ENCODE peak calls at places on chromosome 5, in ten cellular contexts. W, X, Q, S, F, E, G, V, J and Z are unnamed samples.

GRCh38 chr5:124253421-124253820 is 493.0 kb downstream of the ZNF608 start:
- DNase-seq in W (no peak), X (no peak), Q (no peak), S (no peak), F (no peak), E (no peak), G (no peak), V (no peak), J (peak), Z (no peak)

GRCh38 chr5:55108651-55109050 is 6.2 kb downstream of the GZMA start:
- DNase-seq in W (no peak), X (no peak), Q (no peak), S (no peak), F (no peak), E (no peak), G (no peak), V (no peak), J (no peak), Z (no peak)

GRCh38 chr5:59065551-59065950 is 482.7 kb downstream of the RAB3C start:
- DNase-seq in W (no peak), X (no peak), Q (no peak), S (no peak), F (no peak), E (no peak), G (peak), V (no peak), J (peak), Z (no peak)

GRCh38 chr5:59773286-59773685 is 120.2 kb downstream of the PDE4D start:
- DNase-seq in W (no peak), X (no peak), Q (no peak), S (no peak), F (no peak), E (no peak), G (no peak), V (no peak), J (no peak), Z (no peak)

GRCh38 chr5:140631831-140632365 is 1.1 kb downstream of the CD14 start:
- DNase-seq in W (no peak), X (no peak), Q (no peak), S (no peak), F (no peak), E (no peak), G (no peak), V (no peak), J (no peak), Z (no peak)

GRCh38 chr5:1659100-1660036 is 135.6 kb upstream of the LPCAT1 start:
- DNase-seq in W (no peak), X (peak), Q (no peak), S (no peak), F (no peak), E (no peak), G (no peak), V (no peak), J (no peak), Z (no peak)

GRCh38 chr5:142425286-142426065 is 100.7 kb upstream of the SPRY4 start:
- DNase-seq in W (no peak), X (no peak), Q (no peak), S (no peak), F (no peak), E (peak), G (no peak), V (no peak), J (peak), Z (no peak)

GRCh38 chr5:112691758-112692157 is 45.9 kb upstream of the APC start:
- DNase-seq in W (no peak), X (no peak), Q (no peak), S (no peak), F (peak), E (no peak), G (peak), V (no peak), J (peak), Z (no peak)

GRCh38 chr5:78221964-78222451 is 72.5 kb downstream of the AP3B1 start:
- DNase-seq in W (no peak), X (no peak), Q (no peak), S (peak), F (no peak), E (no peak), G (peak), V (no peak), J (peak), Z (no peak)

GRCh38 chr5:59496524-59497134 is 396.9 kb downstream of the PDE4D start:
- DNase-seq in W (no peak), X (no peak), Q (no peak), S (no peak), F (peak), E (no peak), G (peak), V (no peak), J (peak), Z (no peak)

GRCh38 chr5:135497971-135498661 is 37.6 kb downstream of the NEUROG1 start:
- DNase-seq in W (no peak), X (peak), Q (no peak), S (no peak), F (no peak), E (no peak), G (no peak), V (no peak), J (no peak), Z (no peak)

GRCh38 chr5:178356459-178356872 is 123.9 kb upstream of the PHYKPL start:
- DNase-seq in W (no peak), X (no peak), Q (no peak), S (no peak), F (peak), E (no peak), G (no peak), V (peak), J (no peak), Z (no peak)

GRCh38 chr5:154214236-154215106 is 23.9 kb downstream of the GALNT10 start:
- DNase-seq in W (no peak), X (no peak), Q (no peak), S (no peak), F (no peak), E (no peak), G (peak), V (no peak), J (peak), Z (no peak)

GRCh38 chr5:122705876-122706275 is 69.0 kb upstream of the SNX2 start:
- DNase-seq in W (no peak), X (no peak), Q (no peak), S (no peak), F (no peak), E (no peak), G (peak), V (no peak), J (no peak), Z (no peak)

GRCh38 chr5:1212881-1213280 is 11.5 kb downstream of the SLC6A19 start:
- DNase-seq in W (no peak), X (no peak), Q (no peak), S (no peak), F (no peak), E (no peak), G (no peak), V (no peak), J (no peak), Z (no peak)

GRCh38 chr5:78985407-78986223 is 505 bp upstream of the ARSB start:
- DNase-seq in W (no peak), X (peak), Q (no peak), S (peak), F (no peak), E (peak), G (peak), V (no peak), J (peak), Z (no peak)

GRCh38 chr5:95791751-95792150 is 30.8 kb downstream of the GLRX start:
- DNase-seq in W (no peak), X (no peak), Q (no peak), S (no peak), F (no peak), E (no peak), G (no peak), V (no peak), J (no peak), Z (no peak)

GRCh38 chr5:147904110-147904509 is 2.2 kb downstream of the C5orf46 start:
- DNase-seq in W (no peak), X (no peak), Q (no peak), S (no peak), F (no peak), E (no peak), G (no peak), V (no peak), J (no peak), Z (no peak)

GRCh38 chr5:169763437-169764301 is 126.6 kb downstream of the DOCK2 start:
- DNase-seq in W (no peak), X (no peak), Q (no peak), S (no peak), F (no peak), E (no peak), G (no peak), V (peak), J (no peak), Z (no peak)

GRCh38 chr5:127925916-127926315 is 157.7 kb upstream of the SLC12A2 start:
- DNase-seq in W (no peak), X (no peak), Q (no peak), S (no peak), F (no peak), E (no peak), G (no peak), V (no peak), J (peak), Z (no peak)

GRCh38 chr5:16726538-16726946 is 109.7 kb upstream of the RETREG1 start:
- DNase-seq in W (no peak), X (no peak), Q (no peak), S (no peak), F (peak), E (no peak), G (peak), V (no peak), J (no peak), Z (no peak)

GRCh38 chr5:8864053-8864452 is 681.8 kb downstream of the SEMA5A start:
- DNase-seq in W (peak), X (no peak), Q (no peak), S (no peak), F (peak), E (no peak), G (peak), V (no peak), J (peak), Z (no peak)

GRCh38 chr5:29218138-29218537 is 1975.3 kb upstream of the CDH6 start:
- DNase-seq in W (no peak), X (no peak), Q (no peak), S (no peak), F (no peak), E (no peak), G (no peak), V (no peak), J (no peak), Z (no peak)

GRCh38 chr5:19319252-19319651 is 668.7 kb downstream of the CDH18 start:
- DNase-seq in W (no peak), X (no peak), Q (no peak), S (no peak), F (no peak), E (no peak), G (no peak), V (no peak), J (no peak), Z (no peak)

GRCh38 chr5:448061-448765 is 5.2 kb downstream of the EXOC3 start:
- DNase-seq in W (no peak), X (no peak), Q (no peak), S (peak), F (no peak), E (no peak), G (no peak), V (peak), J (no peak), Z (no peak)

GRCh38 chr5:116273458-116274242 is 188.8 kb downstream of the COMMD10 start:
- DNase-seq in W (no peak), X (no peak), Q (no peak), S (no peak), F (no peak), E (no peak), G (peak), V (no peak), J (peak), Z (no peak)

GRCh38 chr5:174610968-174611367 is 113.4 kb upstream of the MSX2 start:
- DNase-seq in W (peak), X (no peak), Q (no peak), S (no peak), F (no peak), E (peak), G (peak), V (no peak), J (peak), Z (no peak)

GRCh38 chr5:132226516-132227234 is 978 bp downstream of the P4HA2 start:
- DNase-seq in W (no peak), X (no peak), Q (no peak), S (no peak), F (no peak), E (no peak), G (peak), V (no peak), J (peak), Z (no peak)

GRCh38 chr5:119037496-119038215 is 33.2 kb upstream of the DMXL1 start:
- DNase-seq in W (no peak), X (no peak), Q (no peak), S (no peak), F (no peak), E (no peak), G (peak), V (no peak), J (peak), Z (no peak)

GRCh38 chr5:10457682-10458574 is 16.2 kb downstream of the ROPN1L start:
- DNase-seq in W (no peak), X (no peak), Q (no peak), S (no peak), F (peak), E (no peak), G (peak), V (peak), J (peak), Z (no peak)
- TF ChIP-seq CTCF in W (no peak), X (no peak), Q (no peak), S (no peak), F (no peak), E (peak), G (peak), V (peak), J (peak), Z (no peak)

GRCh38 chr5:94523018-94523417 is 95.4 kb downstream of the KIAA0825 start:
- DNase-seq in W (no peak), X (no peak), Q (no peak), S (no peak), F (no peak), E (no peak), G (no peak), V (no peak), J (no peak), Z (no peak)

GRCh38 chr5:94526708-94527107 is 91.7 kb downstream of the KIAA0825 start:
- DNase-seq in W (no peak), X (no peak), Q (no peak), S (no peak), F (no peak), E (no peak), G (no peak), V (no peak), J (no peak), Z (no peak)

GRCh38 chr5:94522099-94522498 is 96.3 kb downstream of the KIAA0825 start:
- DNase-seq in W (no peak), X (no peak), Q (no peak), S (no peak), F (no peak), E (no peak), G (no peak), V (no peak), J (no peak), Z (no peak)

DNA sequence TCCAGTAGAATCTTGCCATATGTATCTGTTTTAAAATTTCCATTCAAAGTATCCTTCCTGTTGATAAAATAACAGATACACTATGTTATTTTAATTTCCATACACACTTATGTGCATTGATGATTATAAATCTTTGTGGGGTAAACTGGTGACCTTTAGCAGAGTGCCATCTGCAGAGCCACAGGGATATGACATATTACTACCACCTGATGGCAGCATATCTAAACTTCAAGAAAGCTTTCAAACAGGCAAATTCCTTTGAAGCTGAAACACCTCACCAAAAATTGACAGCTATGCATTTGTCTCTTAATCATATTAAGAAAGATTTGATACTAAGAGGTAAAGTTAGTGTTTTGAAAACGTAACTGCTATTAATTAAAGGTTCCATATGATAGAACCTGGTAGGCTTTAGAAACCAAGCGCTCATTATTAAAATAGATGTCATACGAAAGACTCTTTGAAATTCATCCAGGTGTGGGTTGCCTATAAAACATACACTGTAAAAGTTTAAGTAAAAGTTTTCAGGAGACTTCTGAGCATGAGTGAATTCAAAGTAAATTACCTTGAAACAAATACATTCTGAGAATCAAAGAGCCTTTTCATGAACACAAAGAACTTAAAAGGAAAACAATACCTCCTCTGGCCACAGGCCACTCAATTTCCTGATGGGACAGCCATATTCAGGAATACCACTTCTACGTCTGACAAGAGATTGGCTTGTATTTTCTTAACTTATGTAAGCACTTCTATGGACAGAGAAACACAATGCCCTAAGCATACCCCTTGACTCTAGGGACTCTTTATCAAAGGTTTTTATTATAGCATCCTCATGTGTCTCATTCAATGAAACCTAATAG is 93.3 kb downstream of the KIAA0825 start:
- DNase-seq in W (no peak), X (no peak), Q (no peak), S (no peak), F (no peak), E (no peak), G (peak), V (no peak), J (peak), Z (no peak)
- TF ChIP-seq CTCF in W (peak), X (peak), Q (no peak), S (no peak), F (peak), E (peak), G (peak), V (peak), J (peak), Z (peak)

GRCh38 chr5:93583799-93584530 is 943 bp downstream of the NR2F1 start:
- DNase-seq in W (no peak), X (peak), Q (no peak), S (no peak), F (peak), E (no peak), G (peak), V (no peak), J (peak), Z (peak)

GRCh38 chr5:93584531-93585053 is 1.6 kb downstream of the NR2F1 start:
- DNase-seq in W (no peak), X (peak), Q (no peak), S (no peak), F (no peak), E (no peak), G (no peak), V (no peak), J (no peak), Z (peak)

GRCh38 chr5:93583525-93583798 is 440 bp downstream of the NR2F1 start:
- DNase-seq in W (no peak), X (no peak), Q (no peak), S (no peak), F (no peak), E (no peak), G (peak), V (no peak), J (no peak), Z (no peak)

GRCh38 chr5:93581738-93582414 is 857 bp upstream of the NR2F1-AS1 start:
- DNase-seq in W (no peak), X (no peak), Q (no peak), S (no peak), F (no peak), E (peak), G (peak), V (no peak), J (peak), Z (no peak)

DNA sequence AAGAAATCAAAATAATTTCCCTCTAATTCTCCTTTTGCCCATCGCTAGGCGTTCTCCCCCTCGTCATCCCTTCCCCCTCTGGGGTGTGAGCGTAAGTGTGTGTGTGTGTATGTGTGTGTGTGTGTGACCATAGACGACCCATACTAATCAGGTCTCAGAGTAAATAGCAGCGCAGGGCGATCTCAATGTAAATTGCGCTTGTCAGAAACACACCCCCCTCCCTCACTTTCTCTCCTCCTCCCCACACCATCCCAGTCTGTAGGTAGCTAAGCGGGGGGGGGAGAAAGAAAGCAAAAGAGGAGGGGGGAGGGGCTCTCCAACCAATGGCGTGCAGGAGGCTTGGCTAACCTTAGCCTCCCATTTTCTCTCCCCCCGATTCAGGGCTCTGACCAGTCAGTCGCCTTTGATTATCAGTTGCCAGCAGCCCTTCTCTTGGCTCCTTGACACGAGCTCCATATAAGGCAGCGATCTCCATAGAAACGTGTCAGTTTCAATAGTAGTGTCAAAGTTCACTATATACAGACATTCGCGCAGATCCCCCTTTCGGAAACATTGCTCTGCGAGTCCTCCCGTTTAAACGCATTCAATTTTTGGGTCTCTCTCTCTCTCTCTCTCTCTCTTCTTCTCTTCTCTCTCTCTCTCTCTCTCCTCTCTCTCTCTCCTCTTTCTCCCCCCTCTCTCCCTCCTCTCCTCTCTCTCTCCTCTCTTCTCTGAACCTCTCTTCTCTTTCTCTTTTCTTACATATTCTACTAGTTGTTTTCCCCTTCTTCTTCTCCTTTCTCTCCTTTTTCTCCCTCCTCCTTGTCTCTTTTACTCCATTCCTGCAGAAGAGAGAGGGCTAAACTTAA is at the start of gene NR2F1:
- DNase-seq in W (no peak), X (no peak), Q (no peak), S (no peak), F (no peak), E (peak), G (peak), V (no peak), J (peak), Z (peak)
- TF ChIP-seq CTCF in W (no peak), X (no peak), Q (no peak), S (no peak), F (no peak), E (no peak), G (no peak), V (no peak), J (no peak), Z (no peak)

GRCh38 chr5:73042993-73043392 is 77.4 kb upstream of the TMEM171 start:
- DNase-seq in W (no peak), X (no peak), Q (no peak), S (no peak), F (no peak), E (no peak), G (no peak), V (no peak), J (no peak), Z (no peak)

GRCh38 chr5:73045623-73046022 is 74.8 kb upstream of the TMEM171 start:
- DNase-seq in W (no peak), X (no peak), Q (no peak), S (no peak), F (no peak), E (no peak), G (no peak), V (no peak), J (no peak), Z (no peak)
- TF ChIP-seq CTCF in W (no peak), X (no peak), Q (no peak), S (no peak), F (no peak), E (no peak), G (no peak), V (no peak), J (no peak), Z (no peak)

DNA sequence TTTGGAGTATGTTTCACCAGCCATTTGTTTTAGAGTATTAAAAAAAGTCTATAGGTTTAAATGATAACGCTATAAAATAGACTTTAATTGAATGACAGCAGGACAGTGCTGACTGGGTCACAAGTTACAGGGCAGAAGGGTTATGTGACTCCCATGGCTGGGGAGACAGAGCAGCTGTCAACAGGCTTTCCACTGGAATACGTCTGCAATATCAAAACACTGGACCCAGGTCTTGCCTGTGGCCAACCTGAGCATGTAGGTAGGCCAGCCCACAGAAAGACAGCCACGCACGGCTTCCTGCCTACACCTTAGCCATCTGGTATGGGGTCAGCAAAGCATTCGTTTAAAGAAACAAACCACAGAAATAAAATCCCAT is 80.7 kb downstream of the OTULIN start:
- DNase-seq in W (no peak), X (no peak), Q (no peak), S (no peak), F (no peak), E (no peak), G (no peak), V (no peak), J (no peak), Z (no peak)
- TF ChIP-seq CTCF in W (no peak), X (no peak), Q (no peak), S (no peak), F (no peak), E (no peak), G (no peak), V (no peak), J (no peak), Z (no peak)